ENCODE peak calls at places on chromosomes 3 and 15, in ten cellular contexts. X, Z, L, M, U, P, W, C, I and A are unnamed samples.

GRCh38 chr15:66224946-66225345 is 28.6 kb downstream of the MEGF11 start:
- DNase-seq in X (no peak), P (no peak), M (no peak), L (no peak), C (no peak), W (no peak), U (no peak), Z (no peak), I (peak; percentile 63), A (no peak)

GRCh38 chr3:12395349-12396012 is 88.8 kb upstream of the TSEN2 start:
- DNase-seq in Z (no peak), W (no peak), C (no peak), L (no peak), M (peak; percentile 33), P (no peak), I (no peak), U (peak; percentile 21), X (no peak), A (no peak)

GRCh38 chr3:63857311-63857710 is 6.3 kb downstream of the THOC7 start:
- DNase-seq in W (no peak), C (no peak), M (no peak), L (no peak), P (no peak), U (no peak), Z (no peak), X (no peak), I (no peak), A (no peak)

GRCh38 chr15:89760303-89761008 is 9.4 kb upstream of the MESP1 start:
- DNase-seq in Z (peak; percentile 95), M (peak; percentile 80), W (peak; percentile 72), C (peak; percentile 62), U (peak; percentile 57), P (peak; percentile 74), X (peak; percentile 61), I (peak; percentile 94), L (peak; percentile 66), A (peak; percentile 84)

GRCh38 chr15:81314378-81314777 is 9.6 kb downstream of the STARD5 start:
- DNase-seq in Z (no peak), C (no peak), M (no peak), L (no peak), P (no peak), U (no peak), X (no peak), W (no peak), I (peak; percentile 64), A (no peak)

GRCh38 chr15:71515375-71516186 is 294.8 kb upstream of the NR2E3 start:
- DNase-seq in W (peak; percentile 25), Z (no peak), X (no peak), M (no peak), P (peak; percentile 87), I (no peak), C (no peak), U (no peak), L (no peak), A (no peak)

GRCh38 chr15:100836501-100836900 is 43.1 kb upstream of the ALDH1A3 start:
- DNase-seq in W (no peak), C (no peak), M (no peak), I (no peak), X (no peak), Z (no peak), U (no peak), P (no peak), L (no peak), A (no peak)

GRCh38 chr3:73433079-73433478 is 191.7 kb downstream of the PDZRN3 start:
- DNase-seq in M (no peak), P (no peak), Z (no peak), I (no peak), L (no peak), W (no peak), X (no peak), C (no peak), U (no peak), A (no peak)

GRCh38 chr3:61682671-61683408 is 121.5 kb downstream of the PTPRG start:
- DNase-seq in X (no peak), I (no peak), Z (no peak), P (no peak), U (peak; percentile 55), C (no peak), L (no peak), M (no peak), W (no peak), A (no peak)

GRCh38 chr3:73508330-73508954 is 116.3 kb downstream of the PDZRN3 start:
- DNase-seq in W (peak; percentile 60), P (peak; percentile 82), Z (peak; percentile 92), L (peak; percentile 71), M (peak; percentile 52), U (peak; percentile 81), C (peak; percentile 47), X (peak; percentile 44), I (no peak), A (peak; percentile 76)

GRCh38 chr15:66777596-66778313 is 75.7 kb downstream of the SMAD6 start:
- DNase-seq in U (no peak), W (no peak), Z (no peak), X (no peak), I (peak; percentile 40), M (no peak), L (no peak), P (no peak), C (no peak), A (no peak)

GRCh38 chr3:176526194-176526593 is 671.1 kb downstream of the TBL1XR1 start:
- DNase-seq in L (no peak), M (no peak), P (no peak), X (no peak), Z (no peak), U (no peak), W (no peak), I (no peak), C (no peak), A (no peak)

GRCh38 chr3:190988102-190988501 is 125.6 kb upstream of the GMNC start:
- DNase-seq in W (no peak), X (no peak), L (no peak), M (no peak), Z (no peak), U (no peak), I (no peak), P (no peak), C (no peak), A (no peak)

GRCh38 chr3:197369545-197369944 is 71.1 kb upstream of the DLG1 start:
- DNase-seq in W (no peak), C (no peak), U (no peak), I (peak; percentile 19), X (no peak), P (no peak), M (no peak), L (no peak), Z (no peak), A (no peak)

GRCh38 chr3:50354850-50355249 is 4.2 kb downstream of the CYB561D2 start:
- DNase-seq in Z (no peak), U (no peak), P (no peak), C (no peak), X (no peak), L (no peak), M (no peak), W (no peak), I (no peak), A (no peak)

GRCh38 chr3:50358355-50358926 is 880 bp downstream of the TMEM115 start:
- DNase-seq in C (no peak), L (no peak), W (no peak), U (no peak), P (no peak), X (no peak), Z (no peak), I (peak; percentile 84), M (no peak), A (no peak)

GRCh38 chr3:50354186-50354764 is 3.6 kb downstream of the CYB561D2 start:
- DNase-seq in I (no peak), P (no peak), X (no peak), M (no peak), W (no peak), C (no peak), L (no peak), Z (no peak), U (no peak), A (no peak)

GRCh38 chr3:50355829-50356552 is 3.3 kb downstream of the TMEM115 start:
- DNase-seq in I (no peak), P (no peak), L (no peak), Z (no peak), X (no peak), W (no peak), M (no peak), C (no peak), U (no peak), A (no peak)

GRCh38 chr3:50356553-50356952 is 2.8 kb downstream of the TMEM115 start:
- DNase-seq in C (no peak), L (no peak), U (no peak), M (peak; percentile 60), Z (no peak), P (no peak), I (no peak), W (no peak), X (no peak), A (no peak)
- TF ChIP-seq POLR2A in C (no peak), L (no peak), U (no peak), M (no peak), Z (no peak), P (no peak), I (no peak), W (no peak), X (no peak), A (no peak)

DNA sequence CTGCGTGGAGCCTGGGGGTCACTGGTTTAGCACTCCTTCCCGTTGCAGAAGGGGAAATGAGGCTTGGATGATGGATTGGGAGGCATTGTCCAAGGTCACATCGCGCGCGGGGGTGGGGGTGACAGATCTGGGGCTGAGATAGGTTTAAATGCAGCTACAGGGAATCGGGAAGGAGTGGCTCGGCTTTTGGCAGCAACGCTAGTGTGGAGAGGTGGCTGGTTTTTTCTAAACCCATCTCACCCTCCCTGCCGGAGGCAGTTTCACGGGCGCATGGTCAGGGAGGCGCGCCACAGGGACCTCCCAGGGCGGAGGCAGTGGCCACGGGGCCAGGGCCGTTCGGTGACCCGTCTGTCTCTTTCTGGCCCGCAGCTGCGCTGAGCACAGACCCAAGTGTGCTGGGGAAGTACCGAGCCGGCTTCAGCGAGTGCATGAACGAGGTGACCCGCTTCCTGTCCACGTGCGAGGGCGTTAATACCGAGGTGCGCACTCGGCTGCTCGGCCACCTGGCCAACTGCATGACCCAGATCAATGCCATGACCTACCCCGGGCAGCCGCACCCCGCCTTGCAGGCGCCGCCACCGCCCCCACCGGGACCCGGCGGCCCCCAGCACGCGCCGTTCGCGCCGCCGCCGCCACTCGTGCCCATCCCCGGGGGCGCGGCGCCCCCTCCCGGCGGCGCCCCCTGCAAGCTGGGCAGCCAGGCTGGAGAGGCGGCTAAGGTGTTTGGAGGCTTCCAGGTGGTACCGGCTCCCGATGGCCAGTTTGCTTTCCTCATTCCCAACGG is 1.6 kb downstream of the HES1 start:
- DNase-seq in U (peak; percentile 68), P (peak; percentile 62), L (peak; percentile 73), M (peak; percentile 65), Z (no peak), I (peak; percentile 94), W (peak; percentile 65), X (peak; percentile 29), C (peak; percentile 64), A (peak; percentile 79)
- TF ChIP-seq POLR2A in U (no peak), P (peak; percentile 39), L (peak; percentile 6), M (no peak), Z (no peak), I (peak; percentile 8), W (no peak), X (no peak), C (no peak), A (no peak)

GRCh38 chr3:161977850-161978249 is 481.2 kb downstream of the OTOL1 start:
- DNase-seq in X (no peak), W (no peak), L (no peak), C (no peak), P (no peak), U (no peak), I (no peak), M (no peak), Z (no peak), A (no peak)
- TF ChIP-seq POLR2A in X (no peak), W (no peak), L (no peak), C (no peak), P (no peak), U (no peak), I (no peak), M (no peak), Z (no peak), A (no peak)

GRCh38 chr15:88625943-88626741 is 5.0 kb downstream of the AEN start:
- DNase-seq in C (no peak), L (no peak), P (no peak), Z (no peak), X (no peak), U (no peak), M (no peak), W (no peak), I (no peak), A (no peak)
- TF ChIP-seq POLR2A in C (no peak), L (no peak), P (no peak), Z (no peak), X (no peak), U (no peak), M (no peak), W (no peak), I (no peak), A (no peak)